ENCODE peak calls at places on chromosome 5, in six cellular contexts. P is psoas muscle; T is adrenal gland; C is aorta; K is CD8-positive, alpha-beta memory T cell; L is lung. B is an unnamed sample. For H3K4me1, the result is how much of the 10 kb centered on the place peaks cover.

GRCh38 chr5:171826132-171826531 is 40.5 kb downstream of the SMIM23 start:
- DNase-seq in L (no peak), T (no peak), C (no peak), P (no peak), K (no peak), B (no peak)

GRCh38 chr5:157167219-157167621 is 1.2 kb upstream of the GARIN3 start:
- DNase-seq in C (no peak), T (no peak), P (no peak), K (no peak), L (no peak), B (no peak)

GRCh38 chr5:154412925-154413324 is 32.9 kb upstream of the SAP30L start:
- DNase-seq in C (no peak), K (no peak), T (no peak), P (no peak), L (no peak), B (no peak)

GRCh38 chr5:424259-425110 is 18.5 kb upstream of the EXOC3 start:
- DNase-seq in L (no peak), C (peak), P (peak), K (no peak), T (no peak), B (no peak)

GRCh38 chr5:127754727-127755126 is 51.5 kb downstream of the CCDC192 start:
- DNase-seq in C (no peak), P (no peak), K (no peak), T (no peak), L (no peak), B (no peak)

GRCh38 chr5:56367752-56368151 is 134.6 kb upstream of the ANKRD55 start:
- DNase-seq in K (no peak), L (no peak), T (no peak), C (no peak), P (no peak), B (no peak)

GRCh38 chr5:56681346-56681745 is 134.0 kb upstream of the MAP3K1 start:
- DNase-seq in C (no peak), L (no peak), K (no peak), T (no peak), P (no peak), B (no peak)

GRCh38 chr5:178153530-178154340 is at the start of gene NHP2:
- DNase-seq in C (peak), T (peak), K (peak), L (peak), P (peak), B (peak)

GRCh38 chr5:74865293-74865798 is 841 bp downstream of the FAM169A start:
- DNase-seq in L (no peak), C (no peak), K (no peak), T (no peak), P (no peak), B (no peak)

GRCh38 chr5:125023673-125024072 is 277.2 kb upstream of the ZNF608 start:
- DNase-seq in L (no peak), K (no peak), T (no peak), C (no peak), P (no peak), B (no peak)

GRCh38 chr5:176410486-176411180 is 5.7 kb downstream of the CLTB start:
- DNase-seq in T (no peak), P (no peak), K (no peak), C (no peak), L (no peak), B (no peak)

GRCh38 chr5:176412517-176413254 is 3.7 kb downstream of the CLTB start:
- DNase-seq in T (no peak), L (no peak), K (no peak), P (no peak), C (no peak), B (no peak)

GRCh38 chr5:176408590-176408989 is 7.7 kb downstream of the CLTB start:
- DNase-seq in C (no peak), T (no peak), K (no peak), L (no peak), P (no peak), B (no peak)

GRCh38 chr5:176407456-176408244 is 8.7 kb downstream of the CLTB start:
- DNase-seq in P (no peak), L (no peak), T (no peak), K (no peak), C (no peak), B (no peak)

GRCh38 chr5:176409765-176410164 is 6.6 kb downstream of the CLTB start:
- DNase-seq in C (no peak), K (no peak), T (no peak), P (no peak), L (no peak), B (no peak)
- H3K4me1 ChIP-seq in C (under half), K (under half), T (under half), P (under half), L (under half), B (under half)

GRCh38 chr5:80961376-80962281 is 1.5 kb downstream of the RASGRF2 start:
- DNase-seq in T (no peak), L (no peak), K (peak), C (no peak), P (no peak), B (no peak)
- H3K27ac ChIP-seq in T (no peak), L (peak), K (no peak), C (no peak), P (peak), B (peak)

GRCh38 chr5:148909001-148909400 is 82.6 kb downstream of the ADRB2 start:
- DNase-seq in C (no peak), K (no peak), P (no peak), L (no peak), T (no peak), B (no peak)

GRCh38 chr5:148909766-148910165 is 83.4 kb downstream of the ADRB2 start:
- DNase-seq in C (no peak), K (no peak), P (no peak), L (no peak), T (no peak), B (no peak)

GRCh38 chr5:148911386-148911785 is 85.0 kb downstream of the ADRB2 start:
- DNase-seq in K (no peak), C (no peak), L (no peak), P (no peak), T (no peak), B (no peak)

GRCh38 chr5:148910686-148911361 is 84.4 kb downstream of the ADRB2 start:
- DNase-seq in P (no peak), L (peak), C (peak), K (no peak), T (no peak), B (no peak)

GRCh38 chr5:148910216-148910615 is 83.8 kb downstream of the ADRB2 start:
- DNase-seq in K (no peak), P (no peak), L (no peak), C (no peak), T (no peak), B (no peak)
- H3K4me1 ChIP-seq in K (under half), P (under half), L (under half), C (under half), T (under half), B (under half)

GRCh38 chr5:37814699-37815098 is 25.1 kb downstream of the GDNF start:
- DNase-seq in L (no peak), T (no peak), K (no peak), C (no peak), P (no peak), B (no peak)

GRCh38 chr5:37810311-37810710 is 29.5 kb downstream of the GDNF start:
- DNase-seq in T (no peak), K (no peak), L (no peak), C (no peak), P (no peak), B (no peak)

GRCh38 chr5:37812365-37812764 is 27.5 kb downstream of the GDNF start:
- DNase-seq in L (no peak), K (no peak), T (no peak), P (no peak), C (no peak), B (no peak)

GRCh38 chr5:37807902-37808301 is 31.9 kb downstream of the GDNF start:
- DNase-seq in T (no peak), C (no peak), L (no peak), P (no peak), K (no peak), B (no peak)

DNA sequence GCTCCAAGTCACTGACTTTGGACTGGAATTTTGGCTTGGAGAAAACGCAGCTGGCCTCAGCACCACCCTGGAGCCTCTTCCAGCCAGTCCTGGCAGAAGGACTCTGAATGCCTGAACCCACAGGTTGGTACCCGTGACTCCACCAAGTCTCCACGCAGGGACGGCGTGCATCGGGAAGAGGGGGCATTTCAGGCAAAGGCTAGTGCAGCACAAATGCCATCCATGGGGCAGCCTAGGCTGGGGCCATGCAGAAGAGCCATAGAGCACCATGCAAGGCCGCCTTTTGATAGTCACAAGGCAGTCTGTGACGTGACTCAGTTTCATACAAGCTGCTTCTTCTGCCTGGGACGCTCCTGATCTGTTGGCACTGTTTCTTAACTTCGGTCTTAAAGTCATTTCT is 28.0 kb downstream of the GDNF start:
- DNase-seq in C (no peak), P (peak), T (no peak), L (no peak), K (no peak), B (no peak)
- H3K27ac ChIP-seq in C (no peak), P (peak), T (no peak), L (no peak), K (no peak), B (no peak)

DNA sequence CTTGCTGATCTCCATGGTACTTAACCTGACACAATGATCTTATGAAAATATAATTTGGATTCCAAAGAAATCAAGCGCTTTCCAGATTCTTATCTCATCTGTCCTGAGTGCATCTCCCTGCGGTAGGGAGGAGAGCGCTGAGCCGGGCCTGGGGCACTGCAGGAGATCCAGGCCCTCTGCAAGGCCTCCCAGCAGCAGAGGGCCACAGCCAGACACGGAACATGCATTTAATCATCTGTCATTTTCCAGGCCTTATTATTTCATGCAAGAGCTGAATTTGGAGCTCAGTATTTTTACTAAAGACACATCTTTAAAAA is 170.7 kb upstream of the OTULINL start:
- DNase-seq in K (no peak), C (no peak), T (no peak), L (no peak), P (no peak), B (no peak)
- H3K4me1 ChIP-seq in K (under half), C (under half), T (under half), L (under half), P (under half), B (under half)

GRCh38 chr5:67315082-67315801 is 118.6 kb upstream of the CD180 start:
- DNase-seq in L (no peak), P (no peak), C (peak), K (no peak), T (no peak), B (no peak)
- H3K27ac ChIP-seq in L (no peak), P (no peak), C (peak), K (no peak), T (no peak), B (peak)

B was measured in right atrium auricular region.